ENCODE peak calls at places on chromosomes 6 and 20, in five cellular contexts. One of them, this sample, is unnamed.

GRCh38 chr20:37901667-37902503 is 1.0 kb upstream of the VSTM2L start:
- DNase-seq in lung microvascular endothelial cell: peak; percentile 69
- DNase-seq in mesendoderm: peak; percentile 88
- DNase-seq in GM13977: peak; percentile 92
- DNase-seq in aorta: no peak
- DNase-seq in this sample: peak; percentile 81

GRCh38 chr6:165594584-165595333 is 68.3 kb downstream of the PDE10A start:
- DNase-seq in lung microvascular endothelial cell: no peak
- DNase-seq in mesendoderm: no peak
- DNase-seq in GM13977: no peak
- DNase-seq in aorta: no peak
- DNase-seq in this sample: no peak

GRCh38 chr6:163901681-163902080 is 487.2 kb downstream of the QKI start:
- DNase-seq in lung microvascular endothelial cell: no peak
- DNase-seq in mesendoderm: no peak
- DNase-seq in GM13977: no peak
- DNase-seq in aorta: no peak
- DNase-seq in this sample: no peak

GRCh38 chr20:13130100-13130706 is 90.9 kb upstream of the ISM1 start:
- DNase-seq in lung microvascular endothelial cell: no peak
- DNase-seq in mesendoderm: no peak
- DNase-seq in GM13977: no peak
- DNase-seq in aorta: no peak
- DNase-seq in this sample: no peak

GRCh38 chr6:139536751-139537617 is 162.5 kb upstream of the CITED2 start:
- DNase-seq in lung microvascular endothelial cell: no peak
- DNase-seq in mesendoderm: no peak
- DNase-seq in GM13977: no peak
- DNase-seq in aorta: no peak
- DNase-seq in this sample: peak; percentile 67

GRCh38 chr20:2509794-2510193 is 1.1 kb upstream of the ZNF343 start:
- DNase-seq in lung microvascular endothelial cell: no peak
- DNase-seq in mesendoderm: peak; percentile 83
- DNase-seq in GM13977: no peak
- DNase-seq in aorta: no peak
- DNase-seq in this sample: no peak

GRCh38 chr20:30922129-30922528 is 335.3 kb upstream of the DEFB115 start:
- DNase-seq in lung microvascular endothelial cell: no peak
- DNase-seq in mesendoderm: no peak
- DNase-seq in GM13977: no peak
- DNase-seq in aorta: no peak
- DNase-seq in this sample: no peak

GRCh38 chr20:60020251-60020650 is 62.0 kb downstream of the CDH26 start:
- DNase-seq in lung microvascular endothelial cell: no peak
- DNase-seq in mesendoderm: no peak
- DNase-seq in GM13977: no peak
- DNase-seq in aorta: no peak
- DNase-seq in this sample: no peak

GRCh38 chr6:30490031-30490876 is 945 bp downstream of the HLA-E start:
- DNase-seq in lung microvascular endothelial cell: peak; percentile 82
- DNase-seq in mesendoderm: peak; percentile 74
- DNase-seq in GM13977: peak; percentile 80
- DNase-seq in aorta: peak; percentile 85
- DNase-seq in this sample: peak; percentile 83

GRCh38 chr20:36585410-36586125 is 12.2 kb downstream of the TGIF2 start:
- DNase-seq in lung microvascular endothelial cell: no peak
- DNase-seq in mesendoderm: peak; percentile 98
- DNase-seq in GM13977: no peak
- DNase-seq in aorta: no peak
- DNase-seq in this sample: no peak

GRCh38 chr6:25352265-25352664 is 73.1 kb downstream of the CARMIL1 start:
- DNase-seq in lung microvascular endothelial cell: no peak
- DNase-seq in mesendoderm: no peak
- DNase-seq in GM13977: no peak
- DNase-seq in aorta: no peak
- DNase-seq in this sample: no peak

GRCh38 chr6:44228836-44229235 is 5.4 kb downstream of the SLC29A1 start:
- DNase-seq in lung microvascular endothelial cell: no peak
- DNase-seq in mesendoderm: no peak
- DNase-seq in GM13977: no peak
- DNase-seq in aorta: no peak
- DNase-seq in this sample: no peak

GRCh38 chr6:186221-186965 is 105.9 kb upstream of the DUSP22 start:
- DNase-seq in lung microvascular endothelial cell: no peak
- DNase-seq in mesendoderm: no peak
- DNase-seq in GM13977: no peak
- DNase-seq in aorta: no peak
- DNase-seq in this sample: no peak

GRCh38 chr6:40733770-40734396 is 146.7 kb upstream of the LRFN2 start:
- DNase-seq in lung microvascular endothelial cell: no peak
- DNase-seq in mesendoderm: peak; percentile 27
- DNase-seq in GM13977: no peak
- DNase-seq in aorta: no peak
- DNase-seq in this sample: no peak

GRCh38 chr6:36863670-36864540 is 10.7 kb downstream of the PPIL1 start:
- DNase-seq in lung microvascular endothelial cell: no peak
- DNase-seq in mesendoderm: no peak
- DNase-seq in GM13977: no peak
- DNase-seq in aorta: no peak
- DNase-seq in this sample: no peak

GRCh38 chr20:50357783-50358161 is 152.4 kb upstream of the PTPN1 start:
- DNase-seq in lung microvascular endothelial cell: no peak
- DNase-seq in mesendoderm: no peak
- DNase-seq in GM13977: no peak
- DNase-seq in aorta: no peak
- DNase-seq in this sample: no peak

GRCh38 chr6:22332726-22333125 is 35.9 kb upstream of the PRL start:
- DNase-seq in lung microvascular endothelial cell: no peak
- DNase-seq in mesendoderm: peak; percentile 4
- DNase-seq in GM13977: no peak
- DNase-seq in aorta: no peak
- DNase-seq in this sample: no peak

GRCh38 chr6:28807682-28808280 is 116.0 kb downstream of the TRIM27 start:
- DNase-seq in lung microvascular endothelial cell: peak; percentile 43
- DNase-seq in mesendoderm: peak; percentile 85
- DNase-seq in GM13977: no peak
- DNase-seq in aorta: no peak
- DNase-seq in this sample: peak; percentile 55

GRCh38 chr20:51594999-51595532 is 52.5 kb upstream of the NFATC2 start:
- DNase-seq in lung microvascular endothelial cell: peak; percentile 94
- DNase-seq in mesendoderm: peak; percentile 93
- DNase-seq in GM13977: peak; percentile 79
- DNase-seq in aorta: peak; percentile 94
- DNase-seq in this sample: peak; percentile 97

GRCh38 chr6:160258346-160259142 is at the start of gene SLC22A2:
- DNase-seq in lung microvascular endothelial cell: no peak
- DNase-seq in mesendoderm: no peak
- DNase-seq in GM13977: no peak
- DNase-seq in aorta: no peak
- DNase-seq in this sample: no peak

GRCh38 chr6:20092071-20092566 is 120.2 kb downstream of the MBOAT1 start:
- DNase-seq in lung microvascular endothelial cell: peak; percentile 75
- DNase-seq in mesendoderm: peak; percentile 87
- DNase-seq in GM13977: no peak
- DNase-seq in aorta: no peak
- DNase-seq in this sample: peak; percentile 72

This sample was measured in dermis blood vessel endothelial cell.